ENCODE peak calls at places on chromosomes 16 and 17, in seven cellular contexts. C, D, K, X, A, Z and Y are unnamed samples.

GRCh38 chr17:78251773-78252103 is 20.3 kb downstream of the TMEM235 start:
- DNase-seq in C (no peak), D (no peak), K (no peak), X (no peak), A (no peak), Z (no peak), Y (no peak)

GRCh38 chr16:2737238-2737605 is 15.2 kb upstream of the SRRM2 start:
- DNase-seq in C (no peak), D (peak; percentile 27), K (no peak), X (no peak), A (no peak), Z (no peak), Y (no peak)

GRCh38 chr17:14080847-14081251 is 11.5 kb downstream of the COX10 start:
- DNase-seq in C (peak; percentile 0), D (no peak), K (peak; percentile 31), X (no peak), A (peak; percentile 62), Z (no peak), Y (no peak)

GRCh38 chr17:7712111-7712771 is 5.3 kb upstream of the DNAH2 start:
- DNase-seq in C (no peak), D (no peak), K (no peak), X (no peak), A (no peak), Z (no peak), Y (no peak)

GRCh38 chr16:1828645-1829410 is 1.8 kb downstream of the FAHD1 start:
- DNase-seq in C (no peak), D (no peak), K (no peak), X (no peak), A (no peak), Z (no peak), Y (no peak)

GRCh38 chr16:685967-686366 is 1.8 kb upstream of the JMJD8 start:
- DNase-seq in C (no peak), D (no peak), K (peak; percentile 53), X (peak; percentile 45), A (no peak), Z (no peak), Y (no peak)

GRCh38 chr17:33120103-33120502 is 128.5 kb downstream of the SPACA3 start:
- DNase-seq in C (no peak), D (no peak), K (no peak), X (no peak), A (no peak), Z (no peak), Y (no peak)

GRCh38 chr16:63938661-63939060 is 1183.2 kb downstream of the CDH11 start:
- DNase-seq in C (no peak), D (no peak), K (peak; percentile 6), X (no peak), A (no peak), Z (no peak), Y (no peak)

GRCh38 chr16:85491798-85492616 is 121.1 kb upstream of the GSE1 start:
- DNase-seq in C (no peak), D (peak; percentile 84), K (no peak), X (peak; percentile 19), A (peak; percentile 13), Z (peak; percentile 79), Y (no peak)

GRCh38 chr17:4033751-4034251 is 69.6 kb upstream of the ATP2A3 start:
- DNase-seq in C (no peak), D (no peak), K (no peak), X (no peak), A (no peak), Z (no peak), Y (no peak)

GRCh38 chr17:27568811-27569210 is 62.2 kb upstream of the LGALS9 start:
- DNase-seq in C (no peak), D (no peak), K (no peak), X (no peak), A (no peak), Z (no peak), Y (no peak)

GRCh38 chr16:88566158-88566557 is 4.0 kb upstream of the ZC3H18 start:
- DNase-seq in C (no peak), D (no peak), K (no peak), X (peak; percentile 87), A (no peak), Z (no peak), Y (no peak)

GRCh38 chr17:32275060-32276042 is 9.7 kb downstream of the RHBDL3 start:
- DNase-seq in C (no peak), D (peak; percentile 52), K (peak; percentile 92), X (peak; percentile 32), A (peak; percentile 78), Z (no peak), Y (no peak)

GRCh38 chr16:88087517-88087877 is 136.3 kb downstream of the BANP start:
- DNase-seq in C (no peak), D (no peak), K (no peak), X (no peak), A (no peak), Z (no peak), Y (no peak)

GRCh38 chr17:66900126-66901010 is 64.1 kb upstream of the CACNG4 start:
- DNase-seq in C (peak; percentile 19), D (no peak), K (peak; percentile 29), X (no peak), A (no peak), Z (no peak), Y (no peak)

GRCh38 chr16:49396206-49396720 is 22.7 kb downstream of the C16orf78 start:
- DNase-seq in C (no peak), D (no peak), K (no peak), X (no peak), A (no peak), Z (no peak), Y (no peak)

GRCh38 chr17:54221499-54221898 is 398.8 kb downstream of the KIF2B start:
- DNase-seq in C (no peak), D (no peak), K (no peak), X (no peak), A (no peak), Z (no peak), Y (no peak)

GRCh38 chr16:88891083-88891482 is 24.6 kb upstream of the PABPN1L start:
- DNase-seq in C (no peak), D (no peak), K (no peak), X (no peak), A (no peak), Z (no peak), Y (no peak)

GRCh38 chr17:41973457-41973856 is 6.9 kb downstream of the CNP start:
- DNase-seq in C (no peak), D (no peak), K (no peak), X (no peak), A (no peak), Z (no peak), Y (no peak)

GRCh38 chr17:73776978-73777567 is 132.8 kb upstream of the SDK2 start:
- DNase-seq in C (no peak), D (no peak), K (no peak), X (no peak), A (no peak), Z (peak; percentile 38), Y (no peak)

GRCh38 chr17:4903051-4903818 is at the start of gene CHRNE:
- DNase-seq in C (peak; percentile 72), D (no peak), K (peak; percentile 71), X (peak; percentile 84), A (peak; percentile 42), Z (peak; percentile 82), Y (peak; percentile 65)

GRCh38 chr17:6753006-6753445 is 2.8 kb upstream of the XAF1 start:
- DNase-seq in C (no peak), D (peak; percentile 71), K (peak; percentile 76), X (peak; percentile 12), A (peak; percentile 70), Z (peak; percentile 41), Y (peak; percentile 55)

GRCh38 chr16:11254913-11255736 is 879 bp downstream of the SOCS1 start:
- DNase-seq in C (peak; percentile 73), D (peak; percentile 56), K (peak; percentile 60), X (peak; percentile 54), A (no peak), Z (no peak), Y (peak; percentile 71)

GRCh38 chr17:15264542-15264941 is 584 bp downstream of the PMP22 start:
- DNase-seq in C (no peak), D (peak; percentile 75), K (no peak), X (no peak), A (no peak), Z (no peak), Y (no peak)

GRCh38 chr17:40017422-40018080 is 2.3 kb downstream of the CSF3 start:
- DNase-seq in C (no peak), D (peak; percentile 64), K (no peak), X (no peak), A (no peak), Z (no peak), Y (no peak)

GRCh38 chr17:59884861-59885260 is 7.9 kb downstream of the TUBD1 start:
- DNase-seq in C (no peak), D (no peak), K (no peak), X (no peak), A (no peak), Z (no peak), Y (no peak)

GRCh38 chr17:40648326-40648968 is 829 bp upstream of the SMARCE1 start:
- DNase-seq in C (no peak), D (peak; percentile 55), K (peak; percentile 24), X (no peak), A (no peak), Z (no peak), Y (no peak)